ENCODE peak calls at places on chromosomes 3 and 15, in four cellular contexts. Y, T, M and S are unnamed samples.

GRCh38 chr3:127655641-127656040 is 17.1 kb upstream of the ABTB1 start:
- DNase-seq in Y (no peak), T (peak; percentile 57), M (peak; percentile 54), S (no peak)

GRCh38 chr3:188336178-188336577 is 182.2 kb downstream of the LPP start:
- DNase-seq in T (no peak), M (no peak), Y (no peak), S (no peak)

GRCh38 chr3:24012589-24013257 is 67.6 kb downstream of the NR1D2 start:
- DNase-seq in Y (no peak), T (no peak), M (peak; percentile 6), S (no peak)

GRCh38 chr3:12991861-12992281 is 81.4 kb downstream of the IQSEC1 start:
- DNase-seq in M (no peak), Y (no peak), T (no peak), S (no peak)

GRCh38 chr15:72353266-72353665 is 22.5 kb downstream of the HEXA start:
- DNase-seq in T (no peak), M (peak; percentile 9), Y (no peak), S (no peak)

GRCh38 chr3:50658831-50659230 is 15.9 kb upstream of the DOCK3 start:
- DNase-seq in T (no peak), M (no peak), Y (no peak), S (no peak)

GRCh38 chr15:66883322-66883911 is 181.4 kb downstream of the SMAD6 start:
- DNase-seq in Y (peak; percentile 90), T (peak; percentile 100), M (peak; percentile 98), S (peak; percentile 47)

GRCh38 chr15:71701808-71702207 is 108.5 kb upstream of the NR2E3 start:
- DNase-seq in Y (no peak), M (no peak), T (no peak), S (no peak)

GRCh38 chr3:120550546-120550945 is 45.6 kb upstream of the NDUFB4 start:
- DNase-seq in T (peak; percentile 59), M (peak; percentile 10), Y (no peak), S (no peak)

GRCh38 chr3:149655826-149656599 is 1.8 kb downstream of the WWTR1 start:
- DNase-seq in Y (no peak), T (peak; percentile 44), M (peak; percentile 44), S (no peak)

GRCh38 chr3:149654188-149654601 is 3.6 kb downstream of the WWTR1 start:
- DNase-seq in M (peak; percentile 42), T (peak; percentile 81), Y (no peak), S (no peak)

GRCh38 chr3:149653136-149653535 is 4.7 kb downstream of the WWTR1 start:
- DNase-seq in Y (no peak), M (no peak), T (no peak), S (no peak)

GRCh38 chr3:149650828-149651227 is 7.0 kb downstream of the WWTR1 start:
- DNase-seq in T (no peak), M (no peak), Y (no peak), S (no peak)

GRCh38 chr3:149653564-149653963 is 4.3 kb downstream of the WWTR1 start:
- DNase-seq in M (no peak), T (no peak), Y (no peak), S (no peak)
- H3K4me3 ChIP-seq in M (no peak overlapping the region), T (peak overlapping the region; percentile 32), Y (peak overlapping the region; percentile 78), S (no peak overlapping the region)

DNA sequence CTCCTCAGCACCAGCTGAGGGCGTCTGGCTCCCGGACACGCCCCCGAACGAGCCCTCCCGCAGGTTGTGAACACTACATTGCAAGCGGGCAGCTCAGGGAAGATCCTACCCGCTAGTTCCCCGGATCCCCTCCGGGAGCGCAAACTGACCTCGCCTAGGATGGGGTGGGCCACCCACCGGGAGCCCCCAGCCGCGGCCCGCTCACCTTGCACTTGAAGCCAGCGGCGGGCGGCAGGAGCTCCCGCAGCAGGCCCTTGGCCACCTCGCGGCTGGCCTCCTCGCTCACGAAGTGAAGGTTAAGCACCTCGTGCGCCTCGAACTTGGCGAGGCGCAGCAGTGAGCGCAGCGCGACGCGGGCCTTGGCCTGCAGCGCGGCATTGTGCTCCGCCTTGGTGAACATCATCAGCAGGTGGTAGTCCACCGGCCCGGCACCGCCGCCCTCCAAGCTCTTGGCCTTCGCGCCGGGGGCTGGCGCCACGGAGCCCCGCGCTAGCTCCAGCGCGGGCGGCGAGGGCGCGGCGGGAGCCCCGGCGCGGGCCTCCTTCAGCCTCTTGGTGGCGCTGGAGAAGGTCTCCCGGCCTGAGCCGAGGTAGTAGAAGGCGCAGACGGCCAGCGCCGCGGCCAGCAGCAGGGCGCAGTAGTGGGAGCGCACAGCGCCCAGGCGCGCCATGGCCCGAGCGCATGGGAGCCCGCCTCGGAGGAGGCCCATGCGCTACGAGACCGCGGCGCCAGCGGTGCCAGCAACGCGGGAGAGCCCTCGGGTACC is 426 bp downstream of the XXYLT1 start:
- DNase-seq in M (peak; percentile 76), Y (no peak), T (peak; percentile 76), S (no peak)
- TF ChIP-seq CTCF in M (peak; percentile 46), Y (peak; percentile 48), T (peak; percentile 29), S (peak; percentile 65)

GRCh38 chr3:137765310-137766033 is 1.4 kb downstream of the SOX14 start:
- DNase-seq in M (no peak), Y (no peak), T (no peak), S (no peak)

GRCh38 chr3:137763594-137763938 is 549 bp upstream of the SOX14 start:
- DNase-seq in M (no peak), Y (no peak), T (no peak), S (no peak)

GRCh38 chr3:137764563-137765309 is 621 bp downstream of the SOX14 start:
- DNase-seq in M (no peak), Y (no peak), T (no peak), S (no peak)

GRCh38 chr3:137762674-137763593 is 1.2 kb upstream of the SOX14 start:
- DNase-seq in Y (no peak), M (no peak), T (no peak), S (no peak)

DNA sequence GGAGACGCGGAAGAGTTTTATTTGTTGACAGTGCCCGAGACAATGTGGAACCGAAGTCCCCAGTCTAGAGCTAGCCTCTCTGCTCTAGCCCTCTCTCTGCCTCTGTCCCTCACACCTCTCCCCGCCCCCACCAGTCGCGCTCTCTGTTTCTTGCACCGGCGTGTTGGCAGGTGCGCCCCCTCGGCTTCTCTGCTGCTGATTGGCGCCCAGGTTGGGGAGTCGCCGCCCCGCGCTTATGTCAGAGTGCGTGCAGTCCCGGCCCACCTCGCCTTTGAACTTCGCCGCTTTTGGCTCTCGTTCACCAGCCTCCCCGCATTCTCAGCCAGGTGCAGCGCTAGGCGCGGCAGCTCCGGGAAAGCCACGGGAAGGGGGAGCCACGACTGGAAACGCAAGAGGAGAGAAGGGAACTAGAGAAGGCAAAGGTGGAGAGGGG is at the start of gene SOX14:
- DNase-seq in T (no peak), M (no peak), Y (peak; percentile 50), S (no peak)
- H3K4me3 ChIP-seq in T (no peak within 1 kb of the TSS), M (no peak within 1 kb of the TSS), Y (peak within 1 kb of the TSS; percentile 38), S (peak within 1 kb of the TSS; percentile 32)

GRCh38 chr3:54999159-54999558 is 71.3 kb upstream of the LRTM1 start:
- DNase-seq in M (peak; percentile 90), T (peak; percentile 96), Y (no peak), S (no peak)
- TF ChIP-seq CTCF in M (peak; percentile 48), T (peak; percentile 56), Y (no peak), S (no peak)

GRCh38 chr3:100159564-100160153 is 45.4 kb upstream of the FILIP1L start:
- DNase-seq in Y (no peak), M (peak; percentile 67), T (peak; percentile 81), S (no peak)
- H3K4me3 ChIP-seq in Y (no peak overlapping the region), M (no peak overlapping the region), T (no peak overlapping the region), S (no peak overlapping the region)

GRCh38 chr3:148903022-148903442 is 37.9 kb downstream of the CPA3 start:
- DNase-seq in Y (no peak), M (no peak), T (peak; percentile 49), S (no peak)
- TF ChIP-seq CTCF in Y (no peak), M (no peak), T (no peak), S (no peak)